ENCODE peak calls at places on chromosomes 5 and 9, in seven cellular contexts. One of them, this sample, is unnamed.

GRCh38 chr9:126420148-126420547 is 93.5 kb downstream of the MVB12B start:
- DNase-seq in epithelial cell of proximal tubule: no peak
- DNase-seq in epithelial cell of esophagus: no peak
- DNase-seq in PC-3: no peak
- DNase-seq in cardiac muscle cell: no peak
- DNase-seq in fibroblast of the aortic adventitia: no peak
- DNase-seq in fibroblast of pulmonary artery: no peak
- DNase-seq in this sample: no peak

GRCh38 chr9:27125030-27125429 is 16.0 kb downstream of the TEK start:
- DNase-seq in epithelial cell of proximal tubule: peak
- DNase-seq in epithelial cell of esophagus: peak
- DNase-seq in PC-3: peak
- DNase-seq in cardiac muscle cell: peak
- DNase-seq in fibroblast of the aortic adventitia: peak
- DNase-seq in fibroblast of pulmonary artery: peak
- DNase-seq in this sample: peak

GRCh38 chr9:109629615-109630014 is 131.5 kb upstream of the PTPN3 start:
- DNase-seq in epithelial cell of proximal tubule: no peak
- DNase-seq in epithelial cell of esophagus: no peak
- DNase-seq in PC-3: no peak
- DNase-seq in cardiac muscle cell: no peak
- DNase-seq in fibroblast of the aortic adventitia: no peak
- DNase-seq in fibroblast of pulmonary artery: no peak
- DNase-seq in this sample: no peak

GRCh38 chr9:106885451-106885850 is 22.5 kb downstream of the ZNF462 start:
- DNase-seq in epithelial cell of proximal tubule: peak
- DNase-seq in epithelial cell of esophagus: peak
- DNase-seq in PC-3: peak
- DNase-seq in cardiac muscle cell: peak
- DNase-seq in fibroblast of the aortic adventitia: peak
- DNase-seq in fibroblast of pulmonary artery: peak
- DNase-seq in this sample: no peak

GRCh38 chr5:111583761-111584203 is 71.4 kb upstream of the STARD4 start:
- DNase-seq in epithelial cell of proximal tubule: no peak
- DNase-seq in epithelial cell of esophagus: peak
- DNase-seq in PC-3: no peak
- DNase-seq in cardiac muscle cell: peak
- DNase-seq in fibroblast of the aortic adventitia: peak
- DNase-seq in fibroblast of pulmonary artery: no peak
- DNase-seq in this sample: no peak

GRCh38 chr5:132102101-132102701 is 28.6 kb downstream of the CSF2 start:
- DNase-seq in epithelial cell of proximal tubule: no peak
- DNase-seq in epithelial cell of esophagus: no peak
- DNase-seq in PC-3: peak
- DNase-seq in cardiac muscle cell: no peak
- DNase-seq in fibroblast of the aortic adventitia: no peak
- DNase-seq in fibroblast of pulmonary artery: no peak
- DNase-seq in this sample: no peak

GRCh38 chr5:43007911-43008368 is 32.2 kb downstream of the ANXA2R start:
- DNase-seq in epithelial cell of proximal tubule: no peak
- DNase-seq in epithelial cell of esophagus: peak
- DNase-seq in PC-3: peak
- DNase-seq in cardiac muscle cell: peak
- DNase-seq in fibroblast of the aortic adventitia: peak
- DNase-seq in fibroblast of pulmonary artery: peak
- DNase-seq in this sample: no peak

GRCh38 chr9:136051568-136052432 is 43.3 kb downstream of the NACC2 start:
- DNase-seq in epithelial cell of proximal tubule: peak
- DNase-seq in epithelial cell of esophagus: peak
- DNase-seq in PC-3: peak
- DNase-seq in cardiac muscle cell: peak
- DNase-seq in fibroblast of the aortic adventitia: peak
- DNase-seq in fibroblast of pulmonary artery: peak
- DNase-seq in this sample: peak

GRCh38 chr9:38713426-38713825 is 6.5 kb downstream of the FAM240B start:
- DNase-seq in epithelial cell of proximal tubule: peak
- DNase-seq in epithelial cell of esophagus: peak
- DNase-seq in PC-3: peak
- DNase-seq in cardiac muscle cell: peak
- DNase-seq in fibroblast of the aortic adventitia: peak
- DNase-seq in fibroblast of pulmonary artery: peak
- DNase-seq in this sample: no peak

GRCh38 chr5:64811050-64811640 is 42.4 kb downstream of the CWC27 start:
- DNase-seq in epithelial cell of proximal tubule: peak
- DNase-seq in epithelial cell of esophagus: peak
- DNase-seq in PC-3: peak
- DNase-seq in cardiac muscle cell: peak
- DNase-seq in fibroblast of the aortic adventitia: peak
- DNase-seq in fibroblast of pulmonary artery: peak
- DNase-seq in this sample: peak

GRCh38 chr9:98185021-98185567 is 7.3 kb downstream of the CORO2A start:
- DNase-seq in epithelial cell of proximal tubule: no peak
- DNase-seq in epithelial cell of esophagus: no peak
- DNase-seq in PC-3: no peak
- DNase-seq in cardiac muscle cell: no peak
- DNase-seq in fibroblast of the aortic adventitia: no peak
- DNase-seq in fibroblast of pulmonary artery: no peak
- DNase-seq in this sample: no peak

GRCh38 chr9:84366683-84367082 is 26.1 kb upstream of the SLC28A3 start:
- DNase-seq in epithelial cell of proximal tubule: no peak
- DNase-seq in epithelial cell of esophagus: peak
- DNase-seq in PC-3: no peak
- DNase-seq in cardiac muscle cell: no peak
- DNase-seq in fibroblast of the aortic adventitia: no peak
- DNase-seq in fibroblast of pulmonary artery: no peak
- DNase-seq in this sample: no peak

GRCh38 chr9:82354260-82354659 is 365.7 kb downstream of the SPATA31D1 start:
- DNase-seq in epithelial cell of proximal tubule: peak
- DNase-seq in epithelial cell of esophagus: peak
- DNase-seq in PC-3: peak
- DNase-seq in cardiac muscle cell: peak
- DNase-seq in fibroblast of the aortic adventitia: peak
- DNase-seq in fibroblast of pulmonary artery: peak
- DNase-seq in this sample: peak

GRCh38 chr5:107801061-107801460 is 130.3 kb upstream of the EFNA5 start:
- DNase-seq in epithelial cell of proximal tubule: no peak
- DNase-seq in epithelial cell of esophagus: no peak
- DNase-seq in PC-3: no peak
- DNase-seq in cardiac muscle cell: no peak
- DNase-seq in fibroblast of the aortic adventitia: no peak
- DNase-seq in fibroblast of pulmonary artery: no peak
- DNase-seq in this sample: no peak

GRCh38 chr5:98309785-98310566 is 463.5 kb upstream of the RGMB start:
- DNase-seq in epithelial cell of proximal tubule: peak
- DNase-seq in epithelial cell of esophagus: peak
- DNase-seq in PC-3: peak
- DNase-seq in cardiac muscle cell: peak
- DNase-seq in fibroblast of the aortic adventitia: peak
- DNase-seq in fibroblast of pulmonary artery: peak
- DNase-seq in this sample: peak

GRCh38 chr5:88555658-88556057 is 287.0 kb upstream of the TMEM161B start:
- DNase-seq in epithelial cell of proximal tubule: no peak
- DNase-seq in epithelial cell of esophagus: no peak
- DNase-seq in PC-3: no peak
- DNase-seq in cardiac muscle cell: no peak
- DNase-seq in fibroblast of the aortic adventitia: no peak
- DNase-seq in fibroblast of pulmonary artery: no peak
- DNase-seq in this sample: no peak

GRCh38 chr5:82912462-82912861 is 164.7 kb downstream of the TMEM167A start:
- DNase-seq in epithelial cell of proximal tubule: no peak
- DNase-seq in epithelial cell of esophagus: no peak
- DNase-seq in PC-3: no peak
- DNase-seq in cardiac muscle cell: no peak
- DNase-seq in fibroblast of the aortic adventitia: no peak
- DNase-seq in fibroblast of pulmonary artery: no peak
- DNase-seq in this sample: no peak

GRCh38 chr5:176648467-176649194 is 1.3 kb downstream of the TSPAN17 start:
- DNase-seq in epithelial cell of proximal tubule: no peak
- DNase-seq in epithelial cell of esophagus: no peak
- DNase-seq in PC-3: no peak
- DNase-seq in cardiac muscle cell: no peak
- DNase-seq in fibroblast of the aortic adventitia: no peak
- DNase-seq in fibroblast of pulmonary artery: no peak
- DNase-seq in this sample: no peak

GRCh38 chr5:164012376-164012775 is 507.0 kb downstream of the MAT2B start:
- DNase-seq in epithelial cell of proximal tubule: no peak
- DNase-seq in epithelial cell of esophagus: no peak
- DNase-seq in PC-3: no peak
- DNase-seq in cardiac muscle cell: no peak
- DNase-seq in fibroblast of the aortic adventitia: peak
- DNase-seq in fibroblast of pulmonary artery: no peak
- DNase-seq in this sample: no peak

GRCh38 chr9:20658677-20659473 is 25.2 kb upstream of the FOCAD start:
- DNase-seq in epithelial cell of proximal tubule: no peak
- DNase-seq in epithelial cell of esophagus: peak
- DNase-seq in PC-3: peak
- DNase-seq in cardiac muscle cell: peak
- DNase-seq in fibroblast of the aortic adventitia: no peak
- DNase-seq in fibroblast of pulmonary artery: peak
- DNase-seq in this sample: no peak

GRCh38 chr5:126334755-126335154 is 88.5 kb upstream of the GRAMD2B start:
- DNase-seq in epithelial cell of proximal tubule: no peak
- DNase-seq in epithelial cell of esophagus: no peak
- DNase-seq in PC-3: no peak
- DNase-seq in cardiac muscle cell: no peak
- DNase-seq in fibroblast of the aortic adventitia: no peak
- DNase-seq in fibroblast of pulmonary artery: no peak
- DNase-seq in this sample: no peak

GRCh38 chr9:33893861-33894260 is 76.9 kb downstream of the UBE2R2 start:
- DNase-seq in epithelial cell of proximal tubule: no peak
- DNase-seq in epithelial cell of esophagus: no peak
- DNase-seq in PC-3: no peak
- DNase-seq in cardiac muscle cell: no peak
- DNase-seq in fibroblast of the aortic adventitia: no peak
- DNase-seq in fibroblast of pulmonary artery: no peak
- DNase-seq in this sample: no peak

GRCh38 chr9:116899337-116900006 is 212.4 kb downstream of the TRIM32 start:
- DNase-seq in epithelial cell of proximal tubule: peak
- DNase-seq in epithelial cell of esophagus: no peak
- DNase-seq in PC-3: peak
- DNase-seq in cardiac muscle cell: no peak
- DNase-seq in fibroblast of the aortic adventitia: no peak
- DNase-seq in fibroblast of pulmonary artery: no peak
- DNase-seq in this sample: peak

GRCh38 chr9:83669067-83669466 is 38.7 kb downstream of the UBQLN1 start:
- DNase-seq in epithelial cell of proximal tubule: no peak
- DNase-seq in epithelial cell of esophagus: peak
- DNase-seq in PC-3: no peak
- DNase-seq in cardiac muscle cell: no peak
- DNase-seq in fibroblast of the aortic adventitia: no peak
- DNase-seq in fibroblast of pulmonary artery: no peak
- DNase-seq in this sample: no peak

GRCh38 chr5:135437796-135438560 is 9.2 kb downstream of the DCANP1 start:
- DNase-seq in epithelial cell of proximal tubule: no peak
- DNase-seq in epithelial cell of esophagus: peak
- DNase-seq in PC-3: peak
- DNase-seq in cardiac muscle cell: peak
- DNase-seq in fibroblast of the aortic adventitia: peak
- DNase-seq in fibroblast of pulmonary artery: peak
- DNase-seq in this sample: peak

GRCh38 chr9:87337335-87338074 is 160.2 kb upstream of the DAPK1 start:
- DNase-seq in epithelial cell of proximal tubule: peak
- DNase-seq in epithelial cell of esophagus: no peak
- DNase-seq in PC-3: no peak
- DNase-seq in cardiac muscle cell: peak
- DNase-seq in fibroblast of the aortic adventitia: peak
- DNase-seq in fibroblast of pulmonary artery: peak
- DNase-seq in this sample: no peak

GRCh38 chr5:135526924-135527323 is 8.8 kb downstream of the NEUROG1 start:
- DNase-seq in epithelial cell of proximal tubule: no peak
- DNase-seq in epithelial cell of esophagus: no peak
- DNase-seq in PC-3: no peak
- DNase-seq in cardiac muscle cell: no peak
- DNase-seq in fibroblast of the aortic adventitia: no peak
- DNase-seq in fibroblast of pulmonary artery: no peak
- DNase-seq in this sample: no peak

GRCh38 chr5:5494489-5495402 is 72.3 kb downstream of the ICE1 start:
- DNase-seq in epithelial cell of proximal tubule: no peak
- DNase-seq in epithelial cell of esophagus: peak
- DNase-seq in PC-3: peak
- DNase-seq in cardiac muscle cell: peak
- DNase-seq in fibroblast of the aortic adventitia: peak
- DNase-seq in fibroblast of pulmonary artery: peak
- DNase-seq in this sample: no peak

GRCh38 chr5:58924306-58924705 is 341.4 kb downstream of the RAB3C start:
- DNase-seq in epithelial cell of proximal tubule: no peak
- DNase-seq in epithelial cell of esophagus: no peak
- DNase-seq in PC-3: no peak
- DNase-seq in cardiac muscle cell: no peak
- DNase-seq in fibroblast of the aortic adventitia: no peak
- DNase-seq in fibroblast of pulmonary artery: no peak
- DNase-seq in this sample: no peak
- H3K4me3 ChIP-seq in epithelial cell of proximal tubule: no peak
- H3K4me3 ChIP-seq in epithelial cell of esophagus: no peak
- H3K4me3 ChIP-seq in PC-3: no peak
- H3K4me3 ChIP-seq in cardiac muscle cell: no peak
- H3K4me3 ChIP-seq in fibroblast of the aortic adventitia: no peak
- H3K4me3 ChIP-seq in fibroblast of pulmonary artery: no peak
- H3K4me3 ChIP-seq in this sample: no peak

GRCh38 chr9:130451509-130452388 is 7.0 kb downstream of the ASS1 start:
- DNase-seq in epithelial cell of proximal tubule: peak
- DNase-seq in epithelial cell of esophagus: peak
- DNase-seq in PC-3: peak
- DNase-seq in cardiac muscle cell: peak
- DNase-seq in fibroblast of the aortic adventitia: peak
- DNase-seq in fibroblast of pulmonary artery: peak
- DNase-seq in this sample: peak
- TF ChIP-seq CTCF in epithelial cell of proximal tubule: peak
- TF ChIP-seq CTCF in epithelial cell of esophagus: peak
- TF ChIP-seq CTCF in PC-3: peak
- TF ChIP-seq CTCF in cardiac muscle cell: peak
- TF ChIP-seq CTCF in fibroblast of the aortic adventitia: peak
- TF ChIP-seq CTCF in fibroblast of pulmonary artery: peak
- TF ChIP-seq CTCF in this sample: peak

DNA sequence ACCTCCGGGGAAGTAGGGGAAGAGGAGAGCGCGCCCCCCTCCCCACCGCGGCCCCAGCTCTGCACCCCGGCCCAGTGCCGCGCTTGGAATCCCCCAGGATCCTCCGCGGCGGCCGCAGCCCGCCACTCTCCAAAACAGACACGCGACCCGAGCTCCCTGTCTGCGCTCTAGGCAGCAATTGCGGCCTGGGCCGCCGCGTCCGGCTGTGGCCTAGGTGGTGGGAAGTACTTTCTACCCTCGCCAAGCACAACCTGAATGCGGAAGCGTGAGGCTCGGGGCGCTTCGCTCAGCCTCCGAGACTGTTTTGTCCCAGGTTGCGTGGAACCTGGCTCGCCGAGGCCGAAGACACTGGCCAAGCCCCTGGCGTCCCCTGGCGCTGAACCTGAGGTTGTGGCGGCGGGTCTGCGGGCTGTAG is 3.3 kb upstream of the FOXB2 start:
- DNase-seq in epithelial cell of proximal tubule: no peak
- DNase-seq in epithelial cell of esophagus: no peak
- DNase-seq in PC-3: no peak
- DNase-seq in cardiac muscle cell: no peak
- DNase-seq in fibroblast of the aortic adventitia: no peak
- DNase-seq in fibroblast of pulmonary artery: no peak
- DNase-seq in this sample: no peak
- H3K4me3 ChIP-seq in epithelial cell of proximal tubule: no peak
- H3K4me3 ChIP-seq in epithelial cell of esophagus: no peak
- H3K4me3 ChIP-seq in PC-3: no peak
- H3K4me3 ChIP-seq in cardiac muscle cell: peak
- H3K4me3 ChIP-seq in fibroblast of the aortic adventitia: no peak
- H3K4me3 ChIP-seq in fibroblast of pulmonary artery: no peak
- H3K4me3 ChIP-seq in this sample: no peak

GRCh38 chr9:19493174-19493811 is 84.5 kb downstream of the ACER2 start:
- DNase-seq in epithelial cell of proximal tubule: no peak
- DNase-seq in epithelial cell of esophagus: peak
- DNase-seq in PC-3: peak
- DNase-seq in cardiac muscle cell: peak
- DNase-seq in fibroblast of the aortic adventitia: peak
- DNase-seq in fibroblast of pulmonary artery: peak
- DNase-seq in this sample: no peak
- TF ChIP-seq CTCF in epithelial cell of proximal tubule: peak
- TF ChIP-seq CTCF in epithelial cell of esophagus: peak
- TF ChIP-seq CTCF in PC-3: peak
- TF ChIP-seq CTCF in cardiac muscle cell: peak
- TF ChIP-seq CTCF in fibroblast of the aortic adventitia: peak
- TF ChIP-seq CTCF in fibroblast of pulmonary artery: peak
- TF ChIP-seq CTCF in this sample: peak